ENCODE peak calls at places on chromosomes 4 and X, in six cellular contexts. J is heart right ventricle, G is aorta, X is psoas muscle, E is brain microvascular endothelial cell, W is MM.1S. D is an unnamed sample.

GRCh38 chrX:41027388-41027787 is 57.9 kb upstream of the USP9X start:
- DNase-seq in J (no peak), G (no peak), X (no peak), E (peak), W (no peak), D (no peak)

GRCh38 chr4:140250989-140251552 is 97.1 kb upstream of the MAML3 start:
- DNase-seq in J (no peak), G (no peak), X (no peak), E (no peak), W (no peak), D (no peak)

GRCh38 chr4:114281561-114281960 is 302.1 kb upstream of the ARSJ start:
- DNase-seq in J (no peak), G (no peak), X (no peak), E (peak), W (no peak), D (no peak)

GRCh38 chr4:148056879-148057278 is 325.0 kb downstream of the ARHGAP10 start:
- DNase-seq in J (peak), G (peak), X (peak), E (peak), W (peak), D (peak)

GRCh38 chr4:107444-108429 is 16.6 kb upstream of the ZNF718 start:
- DNase-seq in J (no peak), G (no peak), X (no peak), E (no peak), W (no peak), D (no peak)

GRCh38 chr4:2142630-2143427 is 83.7 kb downstream of the NAT8L start:
- DNase-seq in J (no peak), G (no peak), X (no peak), E (no peak), W (no peak), D (peak)

GRCh38 chrX:51336584-51336983 is 4.0 kb downstream of the NUDT10 start:
- DNase-seq in J (no peak), G (no peak), X (no peak), E (peak), W (peak), D (peak)

GRCh38 chr4:5988086-5988845 is 30.0 kb downstream of the C4orf50 start:
- DNase-seq in J (no peak), G (no peak), X (no peak), E (no peak), W (peak), D (no peak)

GRCh38 chr4:170672571-170672970 is 582.8 kb upstream of the AADAT start:
- DNase-seq in J (no peak), G (no peak), X (no peak), E (peak), W (no peak), D (no peak)

GRCh38 chrX:46140272-46140671 is 404.9 kb downstream of the ZNF674 start:
- DNase-seq in J (no peak), G (no peak), X (no peak), E (no peak), W (no peak), D (no peak)

GRCh38 chr4:102250341-102250740 is 94.9 kb downstream of the SLC39A8 start:
- DNase-seq in J (no peak), G (no peak), X (no peak), E (no peak), W (no peak), D (no peak)

GRCh38 chrX:34918091-34918736 is 24.4 kb upstream of the FAM47B start:
- DNase-seq in J (no peak), G (no peak), X (no peak), E (peak), W (no peak), D (no peak)

GRCh38 chrX:74449937-74450330 is 28.6 kb downstream of the SLC16A2 start:
- DNase-seq in J (no peak), G (no peak), X (no peak), E (peak), W (no peak), D (no peak)

GRCh38 chr4:127920521-127920920 is 39.8 kb downstream of the PLK4 start:
- DNase-seq in J (no peak), G (no peak), X (no peak), E (no peak), W (no peak), D (no peak)

GRCh38 chr4:108156391-108156790 is 12.3 kb downstream of the LEF1 start:
- DNase-seq in J (no peak), G (no peak), X (no peak), E (no peak), W (no peak), D (no peak)

GRCh38 chr4:186900232-186900900 is 176.7 kb upstream of the FAT1 start:
- DNase-seq in J (no peak), G (no peak), X (no peak), E (peak), W (no peak), D (no peak)

GRCh38 chrX:135557344-135557743 is 36.9 kb downstream of the INTS6L start:
- DNase-seq in J (no peak), G (no peak), X (no peak), E (no peak), W (no peak), D (no peak)

GRCh38 chr4:70651864-70652506 is 14.3 kb downstream of the JCHAIN start:
- DNase-seq in J (no peak), G (no peak), X (no peak), E (no peak), W (peak), D (peak)

GRCh38 chr4:84678976-84679744 is 96.2 kb downstream of the CDS1 start:
- DNase-seq in J (no peak), G (no peak), X (peak), E (no peak), W (no peak), D (no peak)
- H3K4me3 ChIP-seq in J (no peak), G (no peak), X (no peak), E (no peak), W (no peak), D (no peak)

GRCh38 chrX:104117753-104118152 is 5.4 kb downstream of the ZCCHC18 start:
- DNase-seq in J (no peak), G (no peak), X (no peak), E (no peak), W (no peak), D (no peak)

GRCh38 chrX:104112326-104112951 is at the start of gene ZCCHC18:
- DNase-seq in J (peak), G (peak), X (peak), E (peak), W (peak), D (no peak)

GRCh38 chrX:104108955-104109354 is 3.4 kb upstream of the ZCCHC18 start:
- DNase-seq in J (no peak), G (no peak), X (no peak), E (no peak), W (no peak), D (no peak)

GRCh38 chrX:104118765-104119164 is 6.4 kb downstream of the ZCCHC18 start:
- DNase-seq in J (no peak), G (no peak), X (no peak), E (no peak), W (no peak), D (no peak)

GRCh38 chrX:104113237-104113965 is 1.1 kb downstream of the ZCCHC18 start:
- DNase-seq in J (peak), G (peak), X (peak), E (peak), W (peak), D (peak)
- H3K4me3 ChIP-seq in J (peak), G (peak), X (peak), E (peak), W (peak), D (peak)

GRCh38 chr4:15001248-15001824 is 945 bp upstream of the CPEB2 start:
- DNase-seq in J (peak), G (peak), X (peak), E (peak), W (peak), D (peak)
- H3K4me3 ChIP-seq in J (peak), G (peak), X (peak), E (peak), W (peak), D (peak)

GRCh38 chr4:99947190-99947578 is 766 bp upstream of the DNAJB14 start:
- DNase-seq in J (no peak), G (no peak), X (no peak), E (no peak), W (peak), D (no peak)

GRCh38 chr4:99945718-99946345 is 586 bp downstream of the DNAJB14 start:
- DNase-seq in J (no peak), G (no peak), X (no peak), E (no peak), W (peak), D (no peak)

GRCh38 chr4:99949034-99949998 is 759 bp downstream of the H2AZ1 start:
- DNase-seq in J (peak), G (peak), X (peak), E (peak), W (peak), D (peak)

GRCh38 chr4:99946346-99947189 is at the start of gene DNAJB14:
- DNase-seq in J (peak), G (peak), X (peak), E (peak), W (peak), D (peak)

DNA sequence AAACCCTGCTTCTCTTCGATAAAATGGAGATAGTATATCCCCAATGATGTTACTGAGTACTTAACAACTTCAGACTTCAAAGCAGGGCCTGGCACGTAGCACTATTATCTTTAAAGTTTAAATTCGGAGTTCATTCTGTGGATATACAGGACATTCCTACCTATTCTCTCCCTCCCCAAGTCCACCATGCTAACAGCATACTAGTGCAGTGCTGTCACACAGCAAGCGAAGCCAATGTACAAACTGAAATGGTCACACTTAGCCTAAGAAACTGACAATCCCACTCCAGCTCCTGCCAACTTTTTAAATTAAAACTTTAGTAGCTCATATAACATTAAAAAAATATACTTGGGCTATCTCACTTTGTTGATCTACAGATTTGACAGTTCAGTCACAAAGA is 1.2 kb upstream of the DNAJB14 start:
- DNase-seq in J (no peak), G (no peak), X (no peak), E (no peak), W (no peak), D (no peak)
- H3K4me3 ChIP-seq in J (no peak), G (no peak), X (no peak), E (no peak), W (peak), D (no peak)

DNA sequence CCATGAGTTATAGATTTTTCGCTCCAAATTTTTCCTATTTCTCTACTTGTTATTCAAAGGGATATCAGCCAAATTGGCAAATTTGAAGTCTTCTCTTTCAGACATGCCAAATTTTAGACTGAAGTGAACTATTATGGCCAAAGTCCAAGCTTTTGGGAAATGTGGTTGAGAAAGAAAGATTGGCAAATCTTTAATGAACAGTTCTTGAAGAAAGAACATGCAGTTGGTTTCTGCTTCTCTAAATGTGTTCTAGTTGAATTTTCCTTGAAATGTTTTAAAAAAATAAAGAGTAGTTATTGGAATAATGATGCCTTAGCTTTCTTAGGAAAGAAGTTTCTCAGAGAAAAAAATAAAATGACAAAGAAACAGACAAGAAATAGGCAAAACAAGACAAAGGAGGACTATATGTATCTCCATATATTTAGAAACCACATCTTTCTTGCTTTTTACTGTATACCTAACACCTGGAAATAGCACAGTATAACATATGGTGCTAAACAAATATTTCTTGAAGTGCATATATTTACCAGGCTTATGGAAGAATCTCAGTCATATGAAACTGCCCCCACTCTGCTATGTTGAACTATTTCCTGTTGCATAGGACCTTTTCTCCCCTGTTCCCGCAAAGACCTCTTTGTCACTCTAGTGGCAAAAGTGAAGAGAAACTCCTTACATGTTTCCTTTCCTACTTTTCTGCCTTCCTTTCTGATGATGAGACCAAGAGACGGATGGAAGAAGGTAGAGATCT is 250.0 kb downstream of the ARHGAP24 start:
- DNase-seq in J (no peak), G (no peak), X (no peak), E (no peak), W (no peak), D (no peak)
- H3K4me3 ChIP-seq in J (no peak), G (no peak), X (no peak), E (no peak), W (no peak), D (no peak)

DNA sequence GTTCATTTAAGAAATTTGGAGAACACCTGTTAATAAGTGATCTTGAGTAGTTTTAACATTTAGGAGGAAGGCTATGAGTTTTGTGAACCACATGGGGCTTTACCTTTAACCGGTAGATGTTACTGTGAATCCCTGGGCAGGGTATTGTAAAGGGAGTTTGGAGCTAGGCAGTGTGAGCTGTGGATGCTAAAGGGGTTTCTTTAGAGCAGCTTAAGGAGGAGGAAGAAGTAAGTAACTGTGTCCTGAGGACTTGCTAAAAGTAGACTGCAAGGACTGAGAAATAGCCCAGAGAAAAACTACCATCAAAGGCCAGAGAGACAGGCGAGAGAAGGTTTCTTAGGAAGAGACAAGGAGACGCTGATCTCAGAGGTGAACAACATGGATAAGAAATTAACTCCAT is 5.6 kb downstream of the RHOH start:
- DNase-seq in J (no peak), G (no peak), X (no peak), E (no peak), W (peak), D (no peak)
- H3K4me3 ChIP-seq in J (no peak), G (no peak), X (no peak), E (no peak), W (peak), D (peak)

DNA sequence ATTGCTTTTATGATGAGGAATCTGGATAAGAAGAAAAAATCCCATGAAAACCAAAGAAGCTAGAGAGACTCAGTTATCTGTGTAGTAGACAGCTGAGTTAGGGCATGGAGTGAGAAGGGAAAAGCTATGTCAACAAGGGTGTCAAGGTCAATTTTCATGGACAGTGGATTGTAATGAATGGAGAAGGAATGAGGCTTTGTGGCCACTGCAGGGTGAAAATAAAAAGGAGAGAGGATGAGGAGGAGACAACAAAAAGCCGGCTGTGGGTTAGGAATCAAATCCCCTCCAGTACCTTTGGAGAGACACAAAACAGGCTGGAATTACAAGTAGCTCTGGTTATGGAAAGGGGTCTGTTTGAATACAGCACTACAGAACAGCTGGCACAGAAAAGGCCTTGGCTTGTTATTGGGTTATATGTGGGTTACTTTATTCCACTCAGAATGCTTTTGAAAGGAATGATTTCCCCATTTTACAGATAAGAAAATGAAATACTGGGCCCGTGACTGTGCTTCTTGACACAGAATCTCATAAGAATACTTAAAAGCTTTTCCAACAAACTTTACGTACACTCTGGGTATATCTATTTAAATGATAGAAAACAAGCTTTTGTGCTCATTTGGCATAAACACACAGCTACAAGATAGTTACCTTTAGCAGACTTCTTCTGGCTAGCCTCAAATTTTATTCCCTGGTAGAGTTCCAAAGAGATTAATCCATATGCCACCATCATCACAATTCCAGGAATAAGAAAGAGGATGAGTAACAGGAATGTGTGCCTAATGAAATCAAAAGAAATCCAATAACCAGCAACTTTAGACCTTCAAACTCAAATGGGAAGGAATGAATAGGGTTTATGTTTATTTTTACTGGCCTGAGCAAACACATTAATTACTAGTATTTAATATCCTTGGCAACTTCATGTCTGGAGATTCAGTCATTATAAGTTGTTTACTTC is 7.5 kb downstream of the CCKAR start:
- DNase-seq in J (no peak), G (no peak), X (no peak), E (no peak), W (no peak), D (no peak)
- H3K4me3 ChIP-seq in J (no peak), G (no peak), X (no peak), E (no peak), W (no peak), D (no peak)